ENCODE peak calls at places on chromosomes 4 and X, in six cellular contexts. Z is tibial artery, P is lung, V is fibroblast of pulmonary artery, S is RWPE1, U is fibroblast of the aortic adventitia. W is an unnamed sample.

GRCh38 chr4:147163311-147163710 is 217.6 kb upstream of the TTC29 start:
- DNase-seq in S (no peak), U (peak; percentile 9), P (no peak), Z (no peak), V (no peak), W (no peak)

GRCh38 chr4:36358173-36358572 is 76.8 kb downstream of the DTHD1 start:
- DNase-seq in V (no peak), U (no peak), S (no peak), P (no peak), Z (no peak), W (no peak)

GRCh38 chr4:177419416-177419815 is 22.8 kb downstream of the AGA start:
- DNase-seq in U (no peak), V (no peak), Z (no peak), S (no peak), P (no peak), W (no peak)

GRCh38 chr4:17561195-17561909 is 15.6 kb upstream of the LAP3 start:
- DNase-seq in V (peak; percentile 30), P (no peak), S (no peak), U (peak; percentile 53), Z (no peak), W (no peak)

GRCh38 chrX:153853902-153854267 is 23.5 kb upstream of the PDZD4 start:
- DNase-seq in S (no peak), V (no peak), Z (no peak), P (no peak), U (no peak), W (no peak)

GRCh38 chrX:12912786-12913185 is 6.4 kb downstream of the TLR8 start:
- DNase-seq in V (no peak), U (no peak), P (no peak), Z (no peak), S (no peak), W (no peak)

GRCh38 chrX:74865725-74866124 is 59.5 kb downstream of the NEXMIF start:
- DNase-seq in U (no peak), V (no peak), S (no peak), Z (no peak), P (no peak), W (no peak)

GRCh38 chr4:57110635-57111546 is 706 bp upstream of the IGFBP7 start:
- DNase-seq in P (peak; percentile 58), Z (peak; percentile 79), V (peak; percentile 74), S (peak; percentile 29), U (peak; percentile 79), W (no peak)

GRCh38 chrX:153906126-153906917 is 1.8 kb downstream of the AVPR2 start:
- DNase-seq in S (no peak), U (no peak), Z (no peak), V (no peak), P (no peak), W (no peak)

GRCh38 chr4:78732332-78733104 is 43.6 kb upstream of the BMP2K start:
- DNase-seq in V (no peak), U (no peak), P (no peak), Z (no peak), S (no peak), W (no peak)

GRCh38 chrX:40266490-40267333 is 169.0 kb upstream of the BCOR start:
- DNase-seq in S (peak; percentile 66), U (peak; percentile 63), P (peak; percentile 66), Z (peak; percentile 80), V (peak; percentile 66), W (peak; percentile 73)

GRCh38 chrX:117996918-117997480 is 119.6 kb downstream of the KLHL13 start:
- DNase-seq in V (peak; percentile 2), Z (no peak), U (no peak), S (peak; percentile 49), P (no peak), W (no peak)

GRCh38 chr4:169902658-169903345 is 123.4 kb downstream of the MFAP3L start:
- DNase-seq in V (no peak), P (no peak), Z (no peak), S (no peak), U (no peak), W (no peak)

GRCh38 chrX:11792461-11793421 is 34.7 kb downstream of the MSL3 start:
- DNase-seq in V (no peak), S (no peak), U (no peak), P (no peak), Z (no peak), W (no peak)

GRCh38 chr4:75545526-75545925 is 10.3 kb upstream of the ODAPH start:
- DNase-seq in P (no peak), U (no peak), Z (no peak), S (no peak), V (no peak), W (no peak)

GRCh38 chrX:135463937-135464336 is 42.2 kb downstream of the SMIM10L2A start:
- DNase-seq in P (no peak), S (no peak), Z (no peak), U (peak; percentile 10), V (peak; percentile 17), W (no peak)

GRCh38 chr4:174274436-174274835 is 9.0 kb downstream of the FBXO8 start:
- DNase-seq in V (no peak), U (no peak), P (no peak), S (no peak), Z (no peak), W (no peak)

GRCh38 chrX:130224810-130225209 is 43.9 kb downstream of the ZNF280C start:
- DNase-seq in V (peak; percentile 60), U (peak; percentile 25), P (no peak), S (no peak), Z (no peak), W (no peak)

GRCh38 chrX:25015486-25016360 is at the start of gene ARX:
- DNase-seq in V (peak; percentile 55), Z (no peak), P (no peak), S (peak; percentile 68), U (peak; percentile 43), W (no peak)

GRCh38 chrX:147900349-147900748 is 11.4 kb upstream of the FMR1 start:
- DNase-seq in Z (no peak), P (no peak), V (no peak), U (no peak), S (no peak), W (no peak)

GRCh38 chr4:123597586-123597985 is 201.0 kb downstream of the SPRY1 start:
- DNase-seq in S (no peak), Z (no peak), V (peak; percentile 78), P (no peak), U (peak; percentile 65), W (no peak)

GRCh38 chr4:157043131-157043530 is 32.8 kb upstream of the GLRB start:
- DNase-seq in S (peak; percentile 19), V (peak; percentile 43), U (peak; percentile 18), Z (no peak), P (no peak), W (no peak)

GRCh38 chrX:138298268-138298667 is 413.2 kb downstream of the FGF13 start:
- DNase-seq in S (no peak), P (no peak), V (no peak), Z (no peak), U (no peak), W (no peak)

GRCh38 chr4:15677507-15677988 is 4.1 kb upstream of the FAM200B start:
- DNase-seq in U (peak; percentile 42), Z (no peak), S (no peak), V (peak; percentile 60), P (no peak), W (no peak)

DNA sequence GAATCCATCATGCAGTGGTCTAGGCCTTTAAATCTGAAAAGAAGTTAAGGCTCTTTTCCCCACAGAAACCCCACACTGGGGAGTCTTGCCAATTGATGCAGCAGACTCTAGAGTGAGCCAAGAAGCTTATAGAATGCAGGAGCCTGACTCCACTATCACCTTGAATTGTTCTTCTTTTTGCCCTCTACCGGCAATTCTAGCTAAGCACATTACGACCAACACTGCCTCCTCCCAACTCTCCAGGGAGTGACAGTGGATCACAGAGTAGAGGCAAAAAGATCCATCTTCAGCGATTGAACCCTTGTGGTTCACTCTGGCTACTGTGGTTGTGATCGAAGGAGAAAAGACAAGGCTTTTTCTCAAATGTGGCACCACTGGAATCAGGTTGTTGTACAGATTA is 331.5 kb downstream of the NKX6-1 start:
- DNase-seq in Z (no peak), S (no peak), V (no peak), P (no peak), U (no peak), W (no peak)
- TF ChIP-seq CTCF in Z (no peak), S (no peak), V (no peak), P (no peak), U (no peak), W (no peak)

GRCh38 chr4:92231511-92231910 is 72.3 kb upstream of the GRID2 start:
- DNase-seq in P (no peak), Z (no peak), U (no peak), V (no peak), S (no peak), W (no peak)
- TF ChIP-seq CTCF in P (no peak), Z (no peak), U (no peak), V (no peak), S (no peak), W (no peak)

DNA sequence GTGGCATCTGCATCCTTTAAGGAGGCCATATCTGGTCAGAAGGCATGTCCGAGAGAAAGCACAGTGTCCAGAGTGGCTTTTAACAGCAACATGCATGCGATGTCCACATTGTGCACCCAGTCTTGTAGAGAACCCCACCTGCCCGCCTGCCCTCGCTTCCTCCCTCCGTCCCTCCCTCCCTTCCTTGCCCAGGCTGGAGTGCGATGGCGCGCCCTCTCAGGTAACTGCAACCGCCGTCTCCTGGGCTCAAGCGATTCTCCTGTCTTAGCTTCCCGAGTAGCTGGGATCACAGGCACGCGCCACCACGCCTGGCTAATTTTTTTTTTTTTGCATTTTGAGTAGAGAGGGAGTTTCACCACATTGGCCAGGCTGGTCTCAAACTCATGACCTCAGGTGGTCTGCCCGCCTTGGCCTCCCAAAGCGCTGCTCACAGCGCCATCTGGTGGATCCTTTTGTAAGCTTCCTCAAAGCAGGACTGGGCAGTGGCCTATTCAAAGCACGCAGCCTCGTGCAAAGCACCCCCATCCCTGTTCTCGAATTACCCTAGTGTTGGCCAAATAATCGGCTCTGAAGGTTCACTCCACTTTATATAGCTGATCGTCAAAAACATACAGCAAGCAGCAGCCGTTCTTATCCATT is 15.0 kb downstream of the BRCC3 start:
- DNase-seq in Z (no peak), S (no peak), V (peak; percentile 53), U (peak; percentile 36), P (no peak), W (no peak)
- TF ChIP-seq CTCF in Z (peak; percentile 34), S (peak; percentile 46), V (peak; percentile 43), U (peak; percentile 56), P (no peak), W (no peak)

GRCh38 chr4:121677524-121677923 is 19.3 kb downstream of the ANXA5 start:
- DNase-seq in Z (no peak), U (no peak), V (no peak), S (no peak), P (no peak), W (no peak)

GRCh38 chr4:121674191-121674590 is 22.6 kb downstream of the ANXA5 start:
- DNase-seq in U (no peak), Z (no peak), S (no peak), P (no peak), V (no peak), W (no peak)

GRCh38 chr4:121674696-121675095 is 22.1 kb downstream of the ANXA5 start:
- DNase-seq in S (no peak), P (no peak), U (no peak), V (no peak), Z (no peak), W (no peak)

GRCh38 chr4:121676388-121677075 is 20.2 kb downstream of the ANXA5 start:
- DNase-seq in P (no peak), U (no peak), S (no peak), V (no peak), Z (no peak), W (no peak)

DNA sequence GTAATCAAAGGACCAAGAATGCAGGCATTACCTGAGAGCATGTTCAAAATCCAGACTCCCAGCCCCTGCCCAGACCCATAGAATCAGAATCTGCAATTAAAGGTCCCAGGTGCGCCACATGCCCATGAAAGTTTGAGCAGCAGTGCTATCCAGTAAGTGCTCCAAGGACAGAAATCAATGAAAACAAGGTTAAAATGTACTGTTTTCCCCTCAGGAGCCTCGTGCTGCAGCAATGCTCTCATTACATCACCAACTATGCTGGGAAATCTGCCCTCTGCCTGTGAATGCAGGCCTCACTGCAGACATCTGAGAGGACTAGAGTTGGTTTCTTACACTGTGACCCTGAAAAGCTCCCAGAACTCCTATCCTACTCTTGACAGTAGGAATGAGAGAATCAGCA is 21.1 kb downstream of the ANXA5 start:
- DNase-seq in V (peak; percentile 62), Z (no peak), P (no peak), S (no peak), U (peak; percentile 56), W (no peak)
- TF ChIP-seq CTCF in V (peak; percentile 62), Z (no peak), P (no peak), S (no peak), U (peak; percentile 66), W (no peak)

W was measured in suprapubic skin.